ENCODE peak calls at places on chromosomes 7 and 10, in seven cellular contexts. E, I, W, J, V, C and U are unnamed samples.

GRCh38 chr7:1592299-1592842 is 22.5 kb upstream of the PSMG3 start:
- DNase-seq in E (no peak), V (no peak), I (no peak), C (no peak), W (peak), J (no peak), U (no peak)

GRCh38 chr7:2417981-2418481 is 14.6 kb downstream of the CHST12 start:
- DNase-seq in J (no peak), C (no peak), I (no peak), W (no peak), E (no peak), V (no peak), U (no peak)

GRCh38 chr10:60434418-60435046 is 44.9 kb upstream of the ANK3 start:
- DNase-seq in C (no peak), I (peak), W (peak), V (no peak), E (peak), J (peak), U (peak)

GRCh38 chr10:7405637-7406036 is 5.2 kb downstream of the SFMBT2 start:
- DNase-seq in E (no peak), W (no peak), I (peak), V (no peak), C (no peak), J (no peak), U (no peak)

GRCh38 chr7:3246133-3246532 is 54.9 kb upstream of the SDK1 start:
- DNase-seq in C (no peak), E (no peak), V (no peak), J (no peak), I (no peak), W (peak), U (no peak)

GRCh38 chr10:72333111-72334012 is 21.4 kb downstream of the DNAJB12 start:
- DNase-seq in W (no peak), V (no peak), E (no peak), C (no peak), J (no peak), I (no peak), U (no peak)

GRCh38 chr10:60869916-60870728 is 73.9 kb downstream of the RHOBTB1 start:
- DNase-seq in I (no peak), E (no peak), W (no peak), J (no peak), V (no peak), C (no peak), U (peak)

GRCh38 chr7:119783799-119784198 is 489.2 kb upstream of the KCND2 start:
- DNase-seq in C (no peak), W (no peak), J (no peak), V (no peak), I (no peak), E (no peak), U (no peak)

GRCh38 chr10:124593431-124593985 is 131.9 kb downstream of the LHPP start:
- DNase-seq in V (no peak), J (no peak), I (no peak), W (no peak), C (no peak), E (no peak), U (no peak)

GRCh38 chr7:11988186-11988585 is 156.2 kb upstream of the THSD7A start:
- DNase-seq in J (no peak), E (peak), V (no peak), C (no peak), W (no peak), I (no peak), U (no peak)

GRCh38 chr10:96614515-96614914 is 27.7 kb upstream of the TM9SF3 start:
- DNase-seq in E (peak), J (peak), V (no peak), C (no peak), W (peak), I (peak), U (no peak)
- TF ChIP-seq JUND in E (no peak), J (no peak), V (no peak), C (no peak), W (peak), I (no peak), U (no peak)

GRCh38 chr10:101091546-101092290 is 29.9 kb downstream of the KAZALD1 start:
- DNase-seq in J (no peak), C (no peak), V (no peak), E (no peak), I (no peak), W (no peak), U (no peak)
- TF ChIP-seq JUND in J (no peak), C (no peak), V (no peak), E (no peak), I (no peak), W (no peak), U (no peak)

GRCh38 chr7:105896407-105896842 is 20.0 kb upstream of the ATXN7L1 start:
- DNase-seq in V (no peak), J (no peak), W (peak), E (no peak), C (no peak), I (no peak), U (no peak)
- TF ChIP-seq JUND in V (no peak), J (no peak), W (no peak), E (no peak), C (no peak), I (no peak), U (no peak)

GRCh38 chr7:126803060-126803665 is 449.6 kb downstream of the GRM8 start:
- DNase-seq in V (peak), E (peak), I (peak), C (peak), J (peak), W (peak), U (peak)
- TF ChIP-seq JUND in V (no peak), E (no peak), I (no peak), C (no peak), J (no peak), W (no peak), U (no peak)

GRCh38 chr7:22087861-22088260 is 142.2 kb upstream of the CDCA7L start:
- DNase-seq in J (no peak), V (no peak), W (no peak), I (no peak), E (no peak), C (no peak), U (no peak)
- TF ChIP-seq JUND in J (no peak), V (no peak), W (no peak), I (no peak), E (no peak), C (no peak), U (no peak)

GRCh38 chr10:74875966-74876365 is 49.6 kb downstream of the KAT6B start:
- DNase-seq in I (no peak), V (no peak), E (peak), J (no peak), W (no peak), C (no peak), U (peak)

GRCh38 chr10:74874649-74875048 is 48.2 kb downstream of the KAT6B start:
- DNase-seq in I (no peak), W (no peak), J (no peak), C (no peak), V (no peak), E (no peak), U (no peak)

GRCh38 chr10:74881253-74881884 is 55.0 kb downstream of the KAT6B start:
- DNase-seq in E (peak), W (no peak), I (no peak), J (no peak), V (no peak), C (no peak), U (no peak)

GRCh38 chr10:74880041-74880440 is 53.6 kb downstream of the KAT6B start:
- DNase-seq in I (no peak), C (no peak), E (no peak), W (no peak), V (no peak), J (no peak), U (no peak)

GRCh38 chr10:74877899-74878298 is 51.5 kb downstream of the KAT6B start:
- DNase-seq in E (no peak), C (no peak), W (no peak), V (no peak), J (no peak), I (no peak), U (no peak)
- TF ChIP-seq JUND in E (no peak), C (no peak), W (no peak), V (no peak), J (no peak), I (no peak), U (no peak)

GRCh38 chr7:98420966-98421612 is 20.2 kb upstream of the BAIAP2L1 start:
- DNase-seq in J (peak), V (peak), W (peak), E (peak), I (peak), C (no peak), U (peak)
- TF ChIP-seq JUND in J (no peak), V (peak), W (no peak), E (peak), I (no peak), C (no peak), U (no peak)

GRCh38 chr10:119355930-119356329 is 148.6 kb downstream of the GRK5 start:
- DNase-seq in W (no peak), C (no peak), J (peak), E (no peak), V (no peak), I (peak), U (no peak)
- TF ChIP-seq JUND in W (no peak), C (no peak), J (no peak), E (no peak), V (no peak), I (no peak), U (no peak)

GRCh38 chr7:33852838-33853237 is 52.5 kb upstream of the BMPER start:
- DNase-seq in V (no peak), I (no peak), J (no peak), E (no peak), W (no peak), C (no peak), U (no peak)
- TF ChIP-seq JUND in V (no peak), I (no peak), J (no peak), E (no peak), W (no peak), C (no peak), U (no peak)